ENCODE peak calls at places on chromosomes 16 and 17, in eight cellular contexts. G, W, H, B, K, Z, S and A are unnamed samples.

GRCh38 chr16:48556913-48557351 is 53.0 kb downstream of the N4BP1 start:
- DNase-seq in Z (peak), W (no peak), K (no peak), G (no peak), S (no peak), B (no peak), H (no peak), A (peak)

GRCh38 chr16:55661842-55662479 is 6.2 kb downstream of the SLC6A2 start:
- DNase-seq in Z (no peak), H (peak), K (no peak), W (no peak), S (no peak), G (no peak), B (no peak), A (no peak)

GRCh38 chr16:80122155-80122554 is 418.6 kb upstream of the DYNLRB2 start:
- DNase-seq in H (no peak), K (no peak), W (peak), S (no peak), G (no peak), B (peak), Z (peak), A (no peak)

GRCh38 chr16:266258-267164 is 9.2 kb downstream of the RGS11 start:
- DNase-seq in K (no peak), Z (no peak), W (peak), S (no peak), H (no peak), G (no peak), B (no peak), A (no peak)

GRCh38 chr17:83198366-83199341 is 119.2 kb downstream of the METRNL start:
- DNase-seq in K (peak), W (peak), S (no peak), H (no peak), B (peak), G (peak), Z (no peak), A (no peak)

GRCh38 chr16:70252355-70252988 is 732 bp upstream of the EXOSC6 start:
- DNase-seq in K (no peak), B (no peak), G (no peak), W (peak), Z (no peak), S (peak), H (no peak), A (no peak)

GRCh38 chr17:58525239-58525638 is 10.8 kb upstream of the MTMR4 start:
- DNase-seq in G (no peak), Z (peak), W (peak), S (no peak), K (no peak), B (peak), H (no peak), A (no peak)

GRCh38 chr16:11007714-11008240 is 63.4 kb downstream of the CLEC16A start:
- DNase-seq in S (no peak), Z (no peak), G (no peak), K (no peak), W (no peak), H (no peak), B (no peak), A (no peak)

GRCh38 chr17:20791626-20792025 is 212.1 kb downstream of the CDRT15L2 start:
- DNase-seq in B (no peak), K (no peak), G (no peak), S (no peak), H (no peak), Z (no peak), W (no peak), A (no peak)

GRCh38 chr16:87790278-87791023 is 24.7 kb upstream of the KLHDC4 start:
- DNase-seq in Z (peak), K (no peak), B (peak), W (no peak), G (no peak), H (no peak), S (no peak), A (no peak)

GRCh38 chr16:21628772-21629171 is 23.6 kb downstream of the IGSF6 start:
- DNase-seq in Z (no peak), S (no peak), B (no peak), G (no peak), K (no peak), H (no peak), W (no peak), A (no peak)

GRCh38 chr16:84268231-84268630 is 26.4 kb upstream of the WFDC1 start:
- DNase-seq in Z (no peak), K (no peak), B (no peak), H (no peak), S (no peak), G (no peak), W (no peak), A (no peak)

GRCh38 chr16:23682181-23682580 is 3.5 kb downstream of the PLK1 start:
- DNase-seq in B (no peak), S (no peak), Z (peak), W (no peak), G (no peak), H (no peak), K (no peak), A (no peak)

GRCh38 chr17:59167571-59168001 is 12.0 kb downstream of the PRR11 start:
- DNase-seq in G (no peak), Z (peak), W (no peak), K (no peak), S (no peak), B (no peak), H (no peak), A (no peak)

GRCh38 chr17:81380682-81381518 is 14.4 kb upstream of the BAHCC1 start:
- DNase-seq in S (no peak), Z (no peak), G (no peak), H (no peak), K (no peak), B (no peak), W (peak), A (no peak)

GRCh38 chr17:10170233-10170632 is 28.2 kb downstream of the GAS7 start:
- DNase-seq in H (no peak), G (no peak), K (no peak), W (no peak), Z (no peak), B (no peak), S (no peak), A (no peak)

GRCh38 chr17:64037180-64037579 is 16.7 kb upstream of the ICAM2 start:
- DNase-seq in K (no peak), S (no peak), B (no peak), H (no peak), G (no peak), Z (no peak), W (no peak), A (no peak)

GRCh38 chr16:15671530-15672117 is 21.6 kb downstream of the NDE1 start:
- DNase-seq in G (no peak), Z (no peak), B (no peak), W (no peak), H (no peak), K (no peak), S (no peak), A (no peak)

GRCh38 chr16:49116873-49117272 is 164.8 kb downstream of the CBLN1 start:
- DNase-seq in G (no peak), B (no peak), W (no peak), H (no peak), S (no peak), K (no peak), Z (no peak), A (no peak)

GRCh38 chr16:1413684-1414531 is 596 bp downstream of the UNKL start:
- DNase-seq in K (peak), W (peak), H (no peak), G (peak), Z (peak), B (peak), S (peak), A (no peak)

GRCh38 chr17:74520790-74521480 is 10.3 kb downstream of the CD300LB start:
- DNase-seq in K (peak), B (no peak), W (no peak), Z (no peak), H (no peak), S (no peak), G (no peak), A (no peak)

GRCh38 chr16:88448461-88449266 is 4.4 kb upstream of the ZFPM1 start:
- DNase-seq in H (no peak), G (no peak), K (peak), B (no peak), S (no peak), Z (no peak), W (no peak), A (no peak)

GRCh38 chr17:57050303-57050702 is 34.7 kb upstream of the AKAP1 start:
- DNase-seq in S (no peak), Z (no peak), B (no peak), G (no peak), W (no peak), H (no peak), K (no peak), A (no peak)

GRCh38 chr16:89413811-89414585 is 76.4 kb downstream of the ANKRD11 start:
- DNase-seq in H (no peak), Z (no peak), S (no peak), G (no peak), K (no peak), B (no peak), W (peak), A (no peak)

GRCh38 chr16:83004868-83005652 is 378.3 kb downstream of the CDH13 start:
- DNase-seq in H (no peak), S (no peak), B (no peak), W (no peak), Z (no peak), K (no peak), G (no peak), A (no peak)

GRCh38 chr16:15906439-15906838 is 18.0 kb upstream of the CEP20 start:
- DNase-seq in Z (no peak), G (no peak), H (no peak), S (no peak), W (no peak), K (no peak), B (no peak), A (no peak)

GRCh38 chr17:27207073-27207511 is 86.8 kb upstream of the WSB1 start:
- DNase-seq in Z (peak), S (no peak), K (no peak), B (no peak), H (no peak), G (no peak), W (no peak), A (peak)

GRCh38 chr16:1715220-1715619 is 9.2 kb downstream of the MAPK8IP3 start:
- DNase-seq in S (no peak), Z (no peak), H (no peak), W (peak), K (no peak), G (no peak), B (no peak), A (no peak)

GRCh38 chr17:5816491-5816890 is 232.2 kb upstream of the NLRP1 start:
- DNase-seq in B (no peak), S (no peak), K (no peak), H (no peak), Z (no peak), W (no peak), G (no peak), A (no peak)

GRCh38 chr16:62041401-62041800 is 5.2 kb upstream of the CDH8 start:
- DNase-seq in K (no peak), S (no peak), W (no peak), G (no peak), H (no peak), B (no peak), Z (peak), A (no peak)

GRCh38 chr16:66275795-66276428 is 90.6 kb upstream of the CDH5 start:
- DNase-seq in W (no peak), G (no peak), Z (peak), K (no peak), S (peak), B (no peak), H (no peak), A (peak)

GRCh38 chr17:48617515-48618365 is 2.6 kb upstream of the HOXB8 start:
- DNase-seq in K (no peak), G (peak), B (no peak), H (no peak), S (no peak), W (no peak), Z (no peak), A (no peak)

GRCh38 chr17:48616719-48617514 is 1.8 kb upstream of the HOXB8 start:
- DNase-seq in Z (no peak), H (no peak), B (no peak), K (no peak), G (peak), S (no peak), W (no peak), A (no peak)

GRCh38 chr17:48619821-48620496 is 4.9 kb upstream of the HOXB8 start:
- DNase-seq in B (no peak), G (no peak), W (no peak), H (no peak), K (no peak), Z (no peak), S (no peak), A (no peak)

GRCh38 chr17:48620497-48621139 is 5.5 kb upstream of the HOXB8 start:
- DNase-seq in G (peak), S (no peak), Z (no peak), K (no peak), B (no peak), H (no peak), W (no peak), A (no peak)

GRCh38 chr17:48618366-48618896 is 3.3 kb upstream of the HOXB8 start:
- DNase-seq in S (peak), B (peak), Z (peak), K (peak), W (peak), G (peak), H (peak), A (no peak)
- H3K4me3 ChIP-seq in S (peak), B (no peak), Z (no peak), K (peak), W (no peak), G (no peak), H (no peak), A (peak)

DNA sequence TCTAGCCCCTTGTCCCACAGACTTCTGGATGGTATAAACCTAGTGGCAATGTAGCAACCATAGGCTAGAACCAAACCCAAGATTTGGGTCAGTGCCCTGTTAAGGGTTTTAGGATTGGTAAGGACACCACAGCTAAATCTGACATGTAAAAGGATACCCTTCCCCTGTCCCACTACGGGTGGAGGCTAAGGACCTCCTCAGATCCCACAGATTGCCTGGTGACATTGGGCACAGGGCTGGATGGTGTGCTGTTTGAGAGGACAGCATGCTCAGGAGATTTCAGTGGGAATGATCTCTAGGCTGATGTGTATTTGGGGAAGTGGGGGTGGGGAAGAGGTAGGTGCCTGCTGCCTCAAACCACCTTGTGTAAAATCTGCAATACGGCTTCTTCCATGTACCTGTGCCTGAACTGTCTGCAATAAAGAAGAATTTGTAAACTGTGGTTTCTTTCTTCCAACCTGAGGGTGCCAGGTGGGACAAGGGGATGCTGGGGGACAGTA is 671 bp upstream of the EDC4 start:
- DNase-seq in B (no peak), G (no peak), K (no peak), H (no peak), S (no peak), W (peak), Z (no peak), A (no peak)
- H3K4me3 ChIP-seq in B (peak), G (no peak), K (peak), H (peak), S (peak), W (peak), Z (no peak), A (peak)

GRCh38 chr17:3947318-3947810 is 16.9 kb downstream of the ATP2A3 start:
- DNase-seq in H (no peak), Z (no peak), W (peak), S (no peak), B (no peak), K (no peak), G (no peak), A (no peak)

GRCh38 chr17:3940965-3941698 is 23.1 kb downstream of the ATP2A3 start:
- DNase-seq in S (no peak), B (no peak), Z (no peak), G (no peak), W (peak), K (no peak), H (no peak), A (no peak)

GRCh38 chr17:3946711-3947235 is 17.5 kb downstream of the ATP2A3 start:
- DNase-seq in B (no peak), W (peak), S (no peak), K (no peak), H (no peak), Z (no peak), G (no peak), A (no peak)

GRCh38 chr17:3943240-3943891 is 20.9 kb downstream of the ATP2A3 start:
- DNase-seq in S (no peak), G (no peak), W (peak), B (no peak), K (no peak), Z (no peak), H (no peak), A (no peak)

GRCh38 chr17:3944485-3945388 is 19.5 kb downstream of the ATP2A3 start:
- DNase-seq in B (peak), W (peak), Z (peak), S (peak), H (no peak), K (no peak), G (peak), A (no peak)
- H3K4me3 ChIP-seq in B (peak), W (peak), Z (peak), S (peak), H (peak), K (peak), G (no peak), A (peak)

DNA sequence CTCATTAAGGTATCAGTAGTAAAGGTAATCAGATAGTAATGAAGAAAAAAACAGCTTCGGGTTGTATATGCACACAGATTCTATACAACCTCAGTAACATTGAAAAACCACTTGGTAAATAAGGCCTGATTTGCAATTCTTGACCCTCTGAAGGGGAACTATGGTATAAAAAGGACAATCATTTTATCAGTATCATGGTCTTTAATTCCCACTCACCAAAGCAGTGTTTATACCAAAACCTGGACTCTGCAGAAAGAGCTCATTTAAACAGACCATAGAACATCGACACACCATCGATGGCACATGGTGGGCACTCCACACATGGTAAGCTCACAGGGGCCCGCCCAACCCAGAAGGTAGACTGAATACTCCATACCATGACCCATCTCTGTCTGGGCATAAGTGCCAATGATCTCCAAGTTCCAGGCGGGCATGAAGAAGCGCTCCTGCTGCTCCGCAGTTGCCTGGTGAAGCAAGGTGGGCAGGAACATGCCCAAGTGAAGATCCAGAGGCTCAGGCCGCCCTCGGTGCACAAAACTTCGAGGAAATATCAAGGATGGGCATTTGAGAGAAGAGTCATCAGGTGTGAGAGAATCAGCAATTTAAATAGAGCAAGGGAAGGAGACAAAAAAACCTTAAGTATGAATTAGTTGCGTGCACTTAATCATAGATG is 19.0 kb downstream of the ACOX1 start:
- DNase-seq in H (no peak), B (no peak), Z (no peak), K (no peak), S (no peak), W (no peak), G (no peak), A (no peak)
- H3K4me3 ChIP-seq in H (no peak), B (no peak), Z (no peak), K (no peak), S (peak), W (no peak), G (no peak), A (no peak)

GRCh38 chr16:7182510-7183109 is 150.0 kb upstream of the RBFOX1 start:
- DNase-seq in B (no peak), K (no peak), Z (no peak), S (peak), W (no peak), G (no peak), H (no peak), A (no peak)
- H3K4me3 ChIP-seq in B (no peak), K (no peak), Z (no peak), S (no peak), W (no peak), G (no peak), H (no peak), A (no peak)

GRCh38 chr17:50944902-50945720 is 79.0 kb upstream of the TOB1 start:
- DNase-seq in H (no peak), W (no peak), K (no peak), S (no peak), G (no peak), Z (no peak), B (no peak), A (no peak)
- H3K4me3 ChIP-seq in H (no peak), W (peak), K (peak), S (peak), G (no peak), Z (no peak), B (peak), A (peak)

GRCh38 chr16:85309656-85310587 is 197.7 kb upstream of the CIBAR2 start:
- DNase-seq in G (no peak), H (no peak), S (no peak), B (peak), W (peak), K (peak), Z (no peak), A (no peak)
- H3K4me3 ChIP-seq in G (no peak), H (no peak), S (peak), B (no peak), W (no peak), K (no peak), Z (no peak), A (no peak)